ENCODE peak calls at places on chromosomes 5 and 9, in ten cellular contexts. R, P, U, T, O, I, W, D, Z and J are unnamed samples.

GRCh38 chr5:179409806-179410205 is 64.5 kb upstream of the ADAMTS2 start:
- DNase-seq in D (no peak), O (no peak), W (no peak), U (no peak), T (no peak), Z (no peak), P (no peak), I (no peak), R (no peak), J (no peak)

GRCh38 chr5:159811712-159812111 is 104.6 kb upstream of the ADRA1B start:
- DNase-seq in U (no peak), R (no peak), Z (no peak), W (no peak), P (no peak), D (no peak), I (no peak), T (no peak), O (no peak), J (no peak)

GRCh38 chr9:136023401-136024225 is 62.4 kb upstream of the UBAC1 start:
- DNase-seq in T (no peak), O (no peak), I (peak), R (no peak), Z (no peak), W (no peak), D (peak), P (no peak), U (peak), J (no peak)

GRCh38 chr5:139926797-139927503 is 116.1 kb downstream of the NRG2 start:
- DNase-seq in R (no peak), D (no peak), P (no peak), T (no peak), Z (no peak), U (no peak), O (no peak), W (no peak), I (no peak), J (no peak)

GRCh38 chr5:55313870-55314617 is 6.3 kb downstream of the MTREX start:
- DNase-seq in R (no peak), T (no peak), D (no peak), O (no peak), Z (no peak), P (no peak), W (peak), U (no peak), I (no peak), J (no peak)

GRCh38 chr9:28409919-28410318 is 836.6 kb upstream of the C9orf72 start:
- DNase-seq in R (no peak), T (no peak), W (no peak), U (no peak), O (no peak), I (no peak), P (no peak), Z (no peak), D (no peak), J (no peak)

GRCh38 chr5:168525856-168526255 is 3.2 kb upstream of the FBLL1 start:
- DNase-seq in T (no peak), O (no peak), W (no peak), D (no peak), R (no peak), U (no peak), P (peak), Z (no peak), I (no peak), J (no peak)

GRCh38 chr5:176845392-176845713 is 35.0 kb downstream of the UNC5A start:
- DNase-seq in R (no peak), D (no peak), O (no peak), T (no peak), U (no peak), W (no peak), Z (no peak), I (no peak), P (no peak), J (no peak)

GRCh38 chr9:84297162-84297821 is 43.3 kb downstream of the SLC28A3 start:
- DNase-seq in I (peak), P (no peak), Z (no peak), D (no peak), W (no peak), O (no peak), T (no peak), U (no peak), R (no peak), J (no peak)

GRCh38 chr9:134968011-134968822 is 50.5 kb upstream of the FCN1 start:
- DNase-seq in U (no peak), D (no peak), P (no peak), Z (peak), T (no peak), R (no peak), I (peak), O (no peak), W (no peak), J (no peak)

GRCh38 chr5:178273665-178274541 is 41.3 kb upstream of the PHYKPL start:
- DNase-seq in P (no peak), Z (no peak), T (peak), O (no peak), I (no peak), U (no peak), W (no peak), D (no peak), R (no peak), J (no peak)

GRCh38 chr9:93826209-93826608 is 128.9 kb downstream of the BARX1 start:
- DNase-seq in T (no peak), R (no peak), P (no peak), O (peak), I (no peak), Z (no peak), W (no peak), U (no peak), D (no peak), J (no peak)

GRCh38 chr5:139148986-139149385 is 49.2 kb downstream of the SIL1 start:
- DNase-seq in W (no peak), D (no peak), I (no peak), U (no peak), P (no peak), R (no peak), Z (no peak), O (no peak), T (no peak), J (no peak)

GRCh38 chr5:127571314-127571713 is 53.9 kb downstream of the PRRC1 start:
- DNase-seq in U (no peak), P (no peak), R (no peak), Z (no peak), D (no peak), I (no peak), O (no peak), T (no peak), W (no peak), J (no peak)

GRCh38 chr5:141950207-141951005 is 7.6 kb downstream of the PCDH12 start:
- DNase-seq in D (no peak), I (no peak), T (no peak), O (no peak), W (no peak), R (no peak), P (no peak), U (no peak), Z (no peak), J (no peak)

GRCh38 chr5:149489605-149490037 is 61.6 kb downstream of the CSNK1A1 start:
- DNase-seq in O (no peak), P (no peak), I (peak), D (no peak), W (no peak), U (peak), Z (no peak), R (peak), T (no peak), J (no peak)

GRCh38 chr5:115179068-115179958 is 9.6 kb upstream of the TRIM36 start:
- DNase-seq in W (no peak), R (no peak), T (no peak), Z (peak), U (no peak), O (no peak), P (no peak), D (peak), I (no peak), J (no peak)

GRCh38 chr9:131478421-131478868 is 24.3 kb upstream of the POMT1 start:
- DNase-seq in D (peak), Z (peak), O (peak), W (peak), T (peak), R (no peak), P (peak), I (no peak), U (peak), J (no peak)

GRCh38 chr5:109865636-109866035 is 175.9 kb downstream of the MAN2A1 start:
- DNase-seq in W (no peak), R (no peak), P (peak), I (peak), T (no peak), U (peak), Z (no peak), D (peak), O (no peak), J (peak)

GRCh38 chr5:175520321-175520720 is 42.0 kb downstream of the SFXN1 start:
- DNase-seq in O (peak), I (no peak), W (no peak), R (no peak), P (no peak), D (no peak), Z (no peak), U (no peak), T (no peak), J (no peak)

GRCh38 chr9:105173306-105173705 is 71.1 kb upstream of the SLC44A1 start:
- DNase-seq in U (no peak), O (no peak), D (no peak), W (no peak), R (no peak), T (no peak), P (no peak), Z (peak), I (no peak), J (no peak)

GRCh38 chr5:123814796-123815479 is 303.0 kb downstream of the CSNK1G3 start:
- DNase-seq in Z (no peak), I (peak), R (no peak), T (no peak), U (peak), P (no peak), O (no peak), D (no peak), W (no peak), J (no peak)

GRCh38 chr9:124501771-124502320 is 5.4 kb downstream of the NR5A1 start:
- DNase-seq in I (no peak), Z (no peak), T (no peak), R (no peak), W (no peak), P (no peak), U (no peak), O (no peak), D (no peak), J (no peak)

GRCh38 chr5:110951373-110951791 is 120.1 kb upstream of the TSLP start:
- DNase-seq in T (no peak), R (no peak), I (no peak), D (no peak), W (no peak), O (no peak), Z (no peak), P (no peak), U (no peak), J (peak)

GRCh38 chr9:84324811-84325210 is 15.7 kb downstream of the SLC28A3 start:
- DNase-seq in I (no peak), O (no peak), R (no peak), W (no peak), Z (no peak), P (no peak), T (no peak), U (no peak), D (no peak), J (no peak)

GRCh38 chr9:91949293-91949945 is 609 bp downstream of the ROR2 start:
- DNase-seq in I (no peak), P (no peak), T (no peak), R (peak), O (no peak), U (no peak), D (peak), Z (peak), W (no peak), J (no peak)

GRCh38 chr5:123819818-123820217 is 307.8 kb downstream of the CSNK1G3 start:
- DNase-seq in W (no peak), O (no peak), P (peak), Z (no peak), R (no peak), T (no peak), I (peak), D (no peak), U (no peak), J (no peak)

GRCh38 chr5:859391-859790 is 8.6 kb upstream of the ZDHHC11 start:
- DNase-seq in W (no peak), T (no peak), D (no peak), U (no peak), R (no peak), O (no peak), P (no peak), Z (no peak), I (no peak), J (no peak)

GRCh38 chr5:87524217-87524616 is 111.5 kb upstream of the CCNH start:
- DNase-seq in R (no peak), Z (no peak), D (no peak), U (no peak), I (no peak), P (no peak), O (no peak), T (no peak), W (no peak), J (no peak)

GRCh38 chr5:108418172-108418571 is 36.3 kb upstream of the FBXL17 start:
- DNase-seq in P (no peak), U (no peak), D (no peak), W (no peak), T (no peak), I (no peak), R (no peak), O (no peak), Z (no peak), J (no peak)

GRCh38 chr9:94714494-94714893 is 12.0 kb upstream of the AOPEP start:
- DNase-seq in W (no peak), T (no peak), R (no peak), O (no peak), P (no peak), I (peak), Z (no peak), U (no peak), D (no peak), J (no peak)

GRCh38 chr5:127957183-127957582 is 126.4 kb upstream of the SLC12A2 start:
- DNase-seq in P (peak), I (peak), W (no peak), T (no peak), U (peak), Z (no peak), D (peak), O (no peak), R (peak), J (no peak)

GRCh38 chr5:35464757-35465156 is 152.9 kb upstream of the SPEF2 start:
- DNase-seq in I (no peak), W (no peak), R (no peak), O (no peak), T (no peak), Z (no peak), P (no peak), D (no peak), U (no peak), J (no peak)

GRCh38 chr9:136791466-136792276 is 527 bp downstream of the TMEM141 start:
- DNase-seq in T (peak), O (peak), R (peak), W (peak), P (peak), I (no peak), U (peak), D (peak), Z (peak), J (peak)

DNA sequence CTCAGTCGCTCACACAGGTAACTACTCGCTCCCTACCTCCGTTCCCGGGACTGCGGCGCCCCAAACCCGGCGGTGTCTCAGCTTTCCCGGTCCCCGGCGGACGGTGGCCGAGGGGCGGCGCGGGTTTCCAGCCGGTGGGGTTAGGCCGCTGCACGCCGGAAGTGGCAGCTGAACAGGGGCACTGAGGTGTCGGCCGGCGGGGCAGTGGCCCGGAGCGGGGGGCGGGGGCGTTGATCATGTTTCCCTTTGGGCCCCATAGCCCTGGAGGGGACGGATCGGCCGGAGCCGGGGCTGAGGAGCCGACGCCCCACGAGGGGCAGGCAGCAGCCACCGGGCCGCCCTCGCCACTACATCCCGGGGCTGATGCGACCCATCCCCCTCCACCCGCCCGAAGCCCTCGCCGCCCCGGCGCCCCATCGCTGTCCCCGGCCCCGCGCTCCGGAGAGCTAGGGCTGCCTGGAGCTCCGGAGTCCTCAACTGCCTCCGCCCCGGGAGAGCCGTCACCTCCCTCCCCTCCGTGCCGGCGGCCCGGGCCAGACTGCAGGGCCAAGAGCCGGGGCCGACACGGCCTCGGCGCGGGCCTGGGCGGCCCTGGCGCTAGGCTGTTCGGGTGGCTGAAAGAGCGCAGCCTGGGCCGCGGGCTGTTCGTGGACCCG is at the start of gene DCAF10:
- DNase-seq in I (peak), Z (peak), D (peak), O (peak), P (peak), U (peak), W (peak), R (peak), T (peak), J (peak)
- TF ChIP-seq CTCF in I (no peak), Z (no peak), D (no peak), O (no peak), P (peak), U (no peak), W (no peak), R (peak), T (no peak), J (no peak)

GRCh38 chr5:172504736-172505402 is 50.5 kb upstream of the SH3PXD2B start:
- DNase-seq in D (peak), U (no peak), P (no peak), T (peak), Z (no peak), O (no peak), I (no peak), W (no peak), R (peak), J (no peak)

GRCh38 chr5:172502410-172502809 is 48.1 kb upstream of the SH3PXD2B start:
- DNase-seq in D (peak), Z (no peak), O (no peak), R (peak), U (no peak), W (no peak), T (no peak), I (no peak), P (no peak), J (no peak)

GRCh38 chr5:172505403-172505759 is 51.1 kb upstream of the SH3PXD2B start:
- DNase-seq in U (no peak), P (no peak), W (no peak), I (no peak), T (peak), D (peak), O (no peak), Z (no peak), R (peak), J (no peak)

GRCh38 chr5:172502969-172503368 is 48.6 kb upstream of the SH3PXD2B start:
- DNase-seq in T (no peak), U (no peak), O (no peak), D (peak), W (no peak), Z (peak), R (peak), I (no peak), P (peak), J (no peak)

DNA sequence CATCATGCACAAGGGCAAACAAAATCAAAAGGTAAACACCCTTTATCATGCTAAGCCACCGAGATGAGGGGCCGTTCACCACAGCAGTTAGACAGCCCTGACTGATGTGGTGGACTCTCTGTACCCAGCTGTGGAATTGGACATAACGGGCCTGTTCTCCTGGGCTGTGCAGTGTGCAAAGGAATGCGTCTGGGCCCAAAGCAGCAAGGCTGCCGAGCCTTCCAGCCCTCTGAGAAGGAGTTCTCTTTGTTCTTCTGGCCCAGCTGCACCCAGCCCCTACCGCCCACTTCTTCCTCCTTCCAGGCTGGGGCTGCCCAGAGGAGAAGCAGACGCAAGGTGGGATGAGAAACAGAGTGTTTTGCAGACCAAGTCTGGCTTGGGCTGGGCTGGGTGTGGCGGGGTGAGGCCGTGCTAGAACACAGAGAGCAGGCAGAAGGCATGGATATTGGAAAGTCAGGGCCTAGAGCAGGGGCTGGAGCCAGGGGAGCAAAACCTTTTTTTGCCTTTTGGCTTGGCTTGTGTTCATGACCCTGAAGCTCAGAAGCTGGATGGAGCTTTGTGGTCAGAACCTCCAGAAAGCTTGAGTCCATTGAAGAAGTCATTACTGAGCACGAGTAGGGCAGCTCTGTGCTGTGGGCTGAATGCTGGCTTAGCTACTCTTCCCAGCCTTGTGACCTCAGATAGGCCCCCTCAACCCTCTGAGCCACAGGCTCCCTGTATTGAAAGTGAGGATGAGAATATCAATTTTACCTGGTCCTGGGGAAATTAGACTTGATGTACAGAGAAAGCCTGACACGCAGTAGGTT is 49.8 kb upstream of the SH3PXD2B start:
- DNase-seq in T (peak), I (no peak), D (peak), U (no peak), Z (no peak), W (no peak), R (peak), O (no peak), P (no peak), J (no peak)
- H3K27ac ChIP-seq in T (peak), I (no peak), D (peak), U (no peak), Z (no peak), W (no peak), R (peak), O (no peak), P (no peak), J (no peak)

GRCh38 chr5:153974131-153974812 is 64.4 kb downstream of the FAM114A2 start:
- DNase-seq in P (peak), O (peak), W (peak), T (peak), Z (peak), I (peak), R (no peak), D (no peak), U (peak), J (no peak)
- TF ChIP-seq CTCF in P (peak), O (peak), W (peak), T (peak), Z (peak), I (peak), R (peak), D (peak), U (peak), J (peak)

DNA sequence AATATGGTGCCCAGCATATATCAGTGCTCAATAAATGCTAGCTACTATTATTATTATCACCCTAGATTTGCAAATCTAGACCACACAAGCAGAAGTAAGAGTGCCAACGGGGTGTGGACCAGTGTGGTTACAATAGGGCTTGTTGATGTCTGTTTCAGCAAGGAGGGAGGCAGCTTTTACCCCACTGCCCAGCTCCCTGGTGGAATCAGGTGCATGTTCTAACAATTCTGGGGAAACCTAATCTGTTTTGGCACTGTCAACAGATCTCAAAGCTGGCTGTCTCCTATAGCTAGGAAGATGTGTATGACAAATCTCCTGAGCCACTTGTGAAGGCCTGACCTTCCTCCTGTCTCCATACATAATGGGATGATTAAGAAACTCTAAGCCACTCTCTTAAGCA is 5.7 kb downstream of the TGFBI start:
- DNase-seq in O (no peak), I (no peak), P (no peak), R (no peak), W (no peak), T (no peak), D (no peak), U (no peak), Z (no peak), J (no peak)
- H3K27ac ChIP-seq in O (no peak), I (no peak), P (no peak), R (no peak), W (no peak), T (no peak), D (no peak), U (no peak), Z (no peak), J (no peak)

DNA sequence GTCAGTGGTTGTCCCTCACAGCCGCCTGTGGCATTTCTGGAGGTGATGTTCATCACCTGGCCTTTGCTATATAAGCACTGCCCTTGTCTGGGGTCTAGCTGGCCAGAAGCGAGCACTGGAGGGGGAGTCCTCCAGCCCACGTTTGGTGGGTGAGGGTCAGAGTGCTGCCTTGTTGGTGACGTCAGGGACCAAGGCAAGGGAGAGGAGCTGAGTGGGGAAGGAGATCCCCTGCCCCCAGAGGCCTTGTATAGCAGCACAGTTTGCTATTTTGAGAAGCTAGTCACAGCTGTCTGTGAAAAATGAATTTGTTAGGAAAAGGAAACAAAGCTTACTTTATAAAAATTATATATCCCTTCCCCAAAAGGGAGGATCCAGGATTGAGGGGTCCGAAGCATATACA is 49.8 kb downstream of the SYK start:
- DNase-seq in D (no peak), R (no peak), O (no peak), Z (no peak), T (no peak), P (no peak), W (no peak), I (no peak), U (no peak), J (no peak)
- TF ChIP-seq CTCF in D (no peak), R (no peak), O (no peak), Z (no peak), T (no peak), P (no peak), W (no peak), I (no peak), U (no peak), J (no peak)